ENCODE peak calls at places on chromosomes 11 and 22, in six cellular contexts. One of them, this sample, is unnamed.
A peak's percentile ranks its signal among the peaks of the same experiment; 100 is the strongest.

GRCh38 chr11:60345489-60345888 is 18.4 kb downstream of the MS4A6E start:
- DNase-seq in GM06990: no peak
- DNase-seq in pulmonary artery endothelial cell: no peak
- DNase-seq in stimulated activated naive CD8-positive, alpha-beta T cell treated with anti-CD3 and anti-CD28 coated beads, Interleukin-15, amount 100 ng/mL, for 72 hours: peak; percentile 14
- DNase-seq in tibial nerve: peak; percentile 15
- DNase-seq in central memory CD4-positive, alpha-beta T cell: no peak
- DNase-seq in this sample: no peak

GRCh38 chr11:548700-549603 is 11.6 kb downstream of the LMNTD2 start:
- DNase-seq in GM06990: no peak
- DNase-seq in pulmonary artery endothelial cell: no peak
- DNase-seq in stimulated activated naive CD8-positive, alpha-beta T cell treated with anti-CD3 and anti-CD28 coated beads, Interleukin-15, amount 100 ng/mL, for 72 hours: no peak
- DNase-seq in tibial nerve: no peak
- DNase-seq in central memory CD4-positive, alpha-beta T cell: no peak
- DNase-seq in this sample: no peak

GRCh38 chr11:46402957-46403902 is 11.7 kb upstream of the CHRM4 start:
- DNase-seq in GM06990: no peak
- DNase-seq in pulmonary artery endothelial cell: no peak
- DNase-seq in stimulated activated naive CD8-positive, alpha-beta T cell treated with anti-CD3 and anti-CD28 coated beads, Interleukin-15, amount 100 ng/mL, for 72 hours: no peak
- DNase-seq in tibial nerve: no peak
- DNase-seq in central memory CD4-positive, alpha-beta T cell: no peak
- DNase-seq in this sample: no peak

GRCh38 chr22:24433868-24434471 is 6.6 kb downstream of the ADORA2A start:
- DNase-seq in GM06990: no peak
- DNase-seq in pulmonary artery endothelial cell: no peak
- DNase-seq in stimulated activated naive CD8-positive, alpha-beta T cell treated with anti-CD3 and anti-CD28 coated beads, Interleukin-15, amount 100 ng/mL, for 72 hours: no peak
- DNase-seq in tibial nerve: no peak
- DNase-seq in central memory CD4-positive, alpha-beta T cell: no peak
- DNase-seq in this sample: no peak

GRCh38 chr11:117273550-117274289 is 17.4 kb upstream of the BACE1-AS start:
- DNase-seq in GM06990: no peak
- DNase-seq in pulmonary artery endothelial cell: no peak
- DNase-seq in stimulated activated naive CD8-positive, alpha-beta T cell treated with anti-CD3 and anti-CD28 coated beads, Interleukin-15, amount 100 ng/mL, for 72 hours: no peak
- DNase-seq in tibial nerve: no peak
- DNase-seq in central memory CD4-positive, alpha-beta T cell: no peak
- DNase-seq in this sample: no peak

GRCh38 chr22:19559324-19559811 is 35.2 kb upstream of the CLDN5 start:
- DNase-seq in GM06990: no peak
- DNase-seq in pulmonary artery endothelial cell: no peak
- DNase-seq in stimulated activated naive CD8-positive, alpha-beta T cell treated with anti-CD3 and anti-CD28 coated beads, Interleukin-15, amount 100 ng/mL, for 72 hours: no peak
- DNase-seq in tibial nerve: no peak
- DNase-seq in central memory CD4-positive, alpha-beta T cell: no peak
- DNase-seq in this sample: no peak

GRCh38 chr22:30861688-30862552 is 106.7 kb downstream of the MORC2 start:
- DNase-seq in GM06990: no peak
- DNase-seq in pulmonary artery endothelial cell: no peak
- DNase-seq in stimulated activated naive CD8-positive, alpha-beta T cell treated with anti-CD3 and anti-CD28 coated beads, Interleukin-15, amount 100 ng/mL, for 72 hours: peak; percentile 6
- DNase-seq in tibial nerve: peak; percentile 6
- DNase-seq in central memory CD4-positive, alpha-beta T cell: no peak
- DNase-seq in this sample: no peak

GRCh38 chr11:94750319-94751215 is 17.6 kb upstream of the AMOTL1 start:
- DNase-seq in GM06990: no peak
- DNase-seq in pulmonary artery endothelial cell: no peak
- DNase-seq in stimulated activated naive CD8-positive, alpha-beta T cell treated with anti-CD3 and anti-CD28 coated beads, Interleukin-15, amount 100 ng/mL, for 72 hours: no peak
- DNase-seq in tibial nerve: no peak
- DNase-seq in central memory CD4-positive, alpha-beta T cell: no peak
- DNase-seq in this sample: no peak

GRCh38 chr11:29200776-29201574 is 815.9 kb downstream of the KCNA4 start:
- DNase-seq in GM06990: no peak
- DNase-seq in pulmonary artery endothelial cell: no peak
- DNase-seq in stimulated activated naive CD8-positive, alpha-beta T cell treated with anti-CD3 and anti-CD28 coated beads, Interleukin-15, amount 100 ng/mL, for 72 hours: no peak
- DNase-seq in tibial nerve: no peak
- DNase-seq in central memory CD4-positive, alpha-beta T cell: no peak
- DNase-seq in this sample: no peak

GRCh38 chr22:19080853-19081252 is 41.4 kb downstream of the DGCR2 start:
- DNase-seq in GM06990: no peak
- DNase-seq in pulmonary artery endothelial cell: no peak
- DNase-seq in stimulated activated naive CD8-positive, alpha-beta T cell treated with anti-CD3 and anti-CD28 coated beads, Interleukin-15, amount 100 ng/mL, for 72 hours: no peak
- DNase-seq in tibial nerve: no peak
- DNase-seq in central memory CD4-positive, alpha-beta T cell: no peak
- DNase-seq in this sample: no peak

GRCh38 chr11:20156280-20156875 is 3.9 kb downstream of the DBX1 start:
- DNase-seq in GM06990: no peak
- DNase-seq in pulmonary artery endothelial cell: no peak
- DNase-seq in stimulated activated naive CD8-positive, alpha-beta T cell treated with anti-CD3 and anti-CD28 coated beads, Interleukin-15, amount 100 ng/mL, for 72 hours: peak; percentile 68
- DNase-seq in tibial nerve: no peak
- DNase-seq in central memory CD4-positive, alpha-beta T cell: peak; percentile 70
- DNase-seq in this sample: peak; percentile 21

GRCh38 chr22:37454857-37455686 is 27.8 kb upstream of the ELFN2 start:
- DNase-seq in GM06990: no peak
- DNase-seq in pulmonary artery endothelial cell: peak; percentile 66
- DNase-seq in stimulated activated naive CD8-positive, alpha-beta T cell treated with anti-CD3 and anti-CD28 coated beads, Interleukin-15, amount 100 ng/mL, for 72 hours: no peak
- DNase-seq in tibial nerve: no peak
- DNase-seq in central memory CD4-positive, alpha-beta T cell: no peak
- DNase-seq in this sample: no peak

GRCh38 chr11:42631223-42631843 is 680.5 kb upstream of the API5 start:
- DNase-seq in GM06990: no peak
- DNase-seq in pulmonary artery endothelial cell: no peak
- DNase-seq in stimulated activated naive CD8-positive, alpha-beta T cell treated with anti-CD3 and anti-CD28 coated beads, Interleukin-15, amount 100 ng/mL, for 72 hours: no peak
- DNase-seq in tibial nerve: no peak
- DNase-seq in central memory CD4-positive, alpha-beta T cell: no peak
- DNase-seq in this sample: no peak

GRCh38 chr11:113396693-113397092 is 9.1 kb downstream of the ANKK1 start:
- DNase-seq in GM06990: no peak
- DNase-seq in pulmonary artery endothelial cell: no peak
- DNase-seq in stimulated activated naive CD8-positive, alpha-beta T cell treated with anti-CD3 and anti-CD28 coated beads, Interleukin-15, amount 100 ng/mL, for 72 hours: no peak
- DNase-seq in tibial nerve: no peak
- DNase-seq in central memory CD4-positive, alpha-beta T cell: no peak
- DNase-seq in this sample: no peak

GRCh38 chr11:76610371-76610770 is 60.2 kb downstream of the LRRC32 start:
- DNase-seq in GM06990: no peak
- DNase-seq in pulmonary artery endothelial cell: no peak
- DNase-seq in stimulated activated naive CD8-positive, alpha-beta T cell treated with anti-CD3 and anti-CD28 coated beads, Interleukin-15, amount 100 ng/mL, for 72 hours: no peak
- DNase-seq in tibial nerve: no peak
- DNase-seq in central memory CD4-positive, alpha-beta T cell: no peak
- DNase-seq in this sample: no peak

GRCh38 chr11:12397953-12398352 is 20.6 kb downstream of the PARVA start:
- DNase-seq in GM06990: no peak
- DNase-seq in pulmonary artery endothelial cell: no peak
- DNase-seq in stimulated activated naive CD8-positive, alpha-beta T cell treated with anti-CD3 and anti-CD28 coated beads, Interleukin-15, amount 100 ng/mL, for 72 hours: no peak
- DNase-seq in tibial nerve: no peak
- DNase-seq in central memory CD4-positive, alpha-beta T cell: no peak
- DNase-seq in this sample: no peak

GRCh38 chr11:11036185-11037161 is 178.6 kb upstream of the ZBED5 start:
- DNase-seq in GM06990: no peak
- DNase-seq in pulmonary artery endothelial cell: no peak
- DNase-seq in stimulated activated naive CD8-positive, alpha-beta T cell treated with anti-CD3 and anti-CD28 coated beads, Interleukin-15, amount 100 ng/mL, for 72 hours: peak; percentile 31
- DNase-seq in tibial nerve: no peak
- DNase-seq in central memory CD4-positive, alpha-beta T cell: peak; percentile 57
- DNase-seq in this sample: peak; percentile 22

GRCh38 chr11:84243629-84244263 is 957.6 kb upstream of the CCDC90B start:
- DNase-seq in GM06990: peak; percentile 30
- DNase-seq in pulmonary artery endothelial cell: no peak
- DNase-seq in stimulated activated naive CD8-positive, alpha-beta T cell treated with anti-CD3 and anti-CD28 coated beads, Interleukin-15, amount 100 ng/mL, for 72 hours: no peak
- DNase-seq in tibial nerve: no peak
- DNase-seq in central memory CD4-positive, alpha-beta T cell: no peak
- DNase-seq in this sample: no peak

GRCh38 chr11:114821626-114822025 is 143.3 kb downstream of the NXPE2 start:
- DNase-seq in GM06990: no peak
- DNase-seq in pulmonary artery endothelial cell: no peak
- DNase-seq in stimulated activated naive CD8-positive, alpha-beta T cell treated with anti-CD3 and anti-CD28 coated beads, Interleukin-15, amount 100 ng/mL, for 72 hours: no peak
- DNase-seq in tibial nerve: no peak
- DNase-seq in central memory CD4-positive, alpha-beta T cell: no peak
- DNase-seq in this sample: no peak

GRCh38 chr22:20020533-20021195 is at the start of gene TANGO2:
- DNase-seq in GM06990: peak; percentile 96
- DNase-seq in pulmonary artery endothelial cell: peak; percentile 59
- DNase-seq in stimulated activated naive CD8-positive, alpha-beta T cell treated with anti-CD3 and anti-CD28 coated beads, Interleukin-15, amount 100 ng/mL, for 72 hours: peak; percentile 94
- DNase-seq in tibial nerve: peak; percentile 86
- DNase-seq in central memory CD4-positive, alpha-beta T cell: peak; percentile 92
- DNase-seq in this sample: peak; percentile 94

GRCh38 chr22:38032681-38033521 is 24.3 kb upstream of the PICK1 start:
- DNase-seq in GM06990: no peak
- DNase-seq in pulmonary artery endothelial cell: no peak
- DNase-seq in stimulated activated naive CD8-positive, alpha-beta T cell treated with anti-CD3 and anti-CD28 coated beads, Interleukin-15, amount 100 ng/mL, for 72 hours: no peak
- DNase-seq in tibial nerve: peak; percentile 61
- DNase-seq in central memory CD4-positive, alpha-beta T cell: no peak
- DNase-seq in this sample: no peak

GRCh38 chr11:26730711-26731460 is 9.0 kb upstream of the SLC5A12 start:
- DNase-seq in GM06990: no peak
- DNase-seq in pulmonary artery endothelial cell: no peak
- DNase-seq in stimulated activated naive CD8-positive, alpha-beta T cell treated with anti-CD3 and anti-CD28 coated beads, Interleukin-15, amount 100 ng/mL, for 72 hours: no peak
- DNase-seq in tibial nerve: no peak
- DNase-seq in central memory CD4-positive, alpha-beta T cell: no peak
- DNase-seq in this sample: no peak